ENCODE peak calls at places on chromosomes 3 and 15, in four cellular contexts. H is IMR-90, B is GM12878, O is HepG2. K is an unnamed sample.

GRCh38 chr15:83698294-83698693 is 44.4 kb downstream of the ADAMTSL3 start:
- DNase-seq in H (peak; percentile 42), B (no peak), O (no peak), K (no peak)

GRCh38 chr3:184710870-184711365 is 946 bp downstream of the MAGEF1 start:
- DNase-seq in H (no peak), B (peak; percentile 25), O (no peak), K (peak; percentile 36)

GRCh38 chr3:5187920-5188418 is 462 bp downstream of the EDEM1 start:
- DNase-seq in H (peak; percentile 24), B (no peak), O (no peak), K (peak; percentile 69)

GRCh38 chr3:9553021-9553948 is at the start of gene LHFPL4:
- DNase-seq in H (no peak), B (no peak), O (no peak), K (no peak)

GRCh38 chr15:25345943-25346342 is 92.9 kb downstream of the UBE3A start:
- DNase-seq in H (peak; percentile 4), B (no peak), O (peak; percentile 14), K (no peak)

GRCh38 chr3:125207507-125207906 is 5.0 kb downstream of the SLC12A8 start:
- DNase-seq in H (no peak), B (no peak), O (no peak), K (no peak)

GRCh38 chr15:34754674-34755418 is at the start of gene GJD2:
- DNase-seq in H (no peak), B (no peak), O (no peak), K (no peak)

GRCh38 chr15:75235051-75235673 is 23.0 kb upstream of the GOLGA6C start:
- DNase-seq in H (no peak), B (no peak), O (no peak), K (no peak)

GRCh38 chr15:83053151-83053550 is 13.9 kb downstream of the BTBD1 start:
- DNase-seq in H (peak; percentile 86), B (no peak), O (no peak), K (no peak)

GRCh38 chr3:11604139-11604895 is 39.4 kb downstream of the VGLL4 start:
- DNase-seq in H (peak; percentile 90), B (no peak), O (no peak), K (peak; percentile 62)

GRCh38 chr3:54240-54639 is 142.3 kb upstream of the CHL1 start:
- DNase-seq in H (no peak), B (no peak), O (no peak), K (no peak)

GRCh38 chr3:71629289-71630252 is 46.0 kb upstream of the FOXP1 start:
- DNase-seq in H (peak; percentile 64), B (no peak), O (no peak), K (no peak)

GRCh38 chr3:129723558-129724324 is 117.3 kb upstream of the PLXND1 start:
- DNase-seq in H (peak; percentile 89), B (no peak), O (no peak), K (no peak)

GRCh38 chr15:48624700-48625099 is 20.8 kb downstream of the FBN1 start:
- DNase-seq in H (no peak), B (no peak), O (no peak), K (no peak)

GRCh38 chr15:48625126-48625525 is 20.4 kb downstream of the FBN1 start:
- DNase-seq in H (no peak), B (no peak), O (no peak), K (no peak)

GRCh38 chr15:48630245-48630644 is 15.3 kb downstream of the FBN1 start:
- DNase-seq in H (no peak), B (no peak), O (no peak), K (no peak)

GRCh38 chr15:48628832-48629231 is 16.7 kb downstream of the FBN1 start:
- DNase-seq in H (peak; percentile 36), B (no peak), O (no peak), K (no peak)

DNA sequence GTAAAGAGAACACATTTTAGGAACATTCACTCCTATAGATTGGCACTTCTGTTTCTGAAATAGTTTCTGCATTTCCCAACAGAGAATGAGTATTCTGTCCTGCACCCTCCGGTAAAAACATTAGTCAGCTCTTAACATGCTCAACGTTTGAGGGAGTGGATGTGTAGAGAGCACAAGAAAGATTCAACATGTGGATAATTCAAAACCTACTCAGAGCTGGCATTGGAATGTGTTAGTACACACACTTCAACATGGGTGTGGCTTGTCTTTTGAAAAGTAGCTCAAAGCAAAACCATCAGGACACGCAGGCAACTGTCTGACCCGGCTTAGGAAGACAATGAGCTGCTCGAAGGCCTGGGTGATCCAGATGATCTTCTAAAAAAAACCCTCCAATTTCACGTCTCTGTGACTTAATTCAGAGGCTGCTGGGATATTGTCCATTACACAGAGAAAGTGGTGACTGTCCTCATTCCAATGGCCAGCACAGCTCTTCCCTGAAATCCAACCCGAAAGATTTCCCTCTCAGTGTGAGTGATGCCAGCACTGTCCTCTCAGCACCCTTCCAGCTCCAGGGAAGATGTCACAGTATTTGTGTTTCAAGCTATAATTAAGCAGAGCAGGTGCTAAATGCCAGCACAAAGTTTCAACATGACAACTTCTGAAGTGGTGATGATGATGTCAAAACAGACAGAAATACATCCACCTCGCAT is 18.1 kb downstream of the FBN1 start:
- DNase-seq in H (peak; percentile 68), B (no peak), O (no peak), K (no peak)
- TF ChIP-seq MXI1 in H (peak; percentile 41), B (no peak), O (no peak), K (no peak)

DNA sequence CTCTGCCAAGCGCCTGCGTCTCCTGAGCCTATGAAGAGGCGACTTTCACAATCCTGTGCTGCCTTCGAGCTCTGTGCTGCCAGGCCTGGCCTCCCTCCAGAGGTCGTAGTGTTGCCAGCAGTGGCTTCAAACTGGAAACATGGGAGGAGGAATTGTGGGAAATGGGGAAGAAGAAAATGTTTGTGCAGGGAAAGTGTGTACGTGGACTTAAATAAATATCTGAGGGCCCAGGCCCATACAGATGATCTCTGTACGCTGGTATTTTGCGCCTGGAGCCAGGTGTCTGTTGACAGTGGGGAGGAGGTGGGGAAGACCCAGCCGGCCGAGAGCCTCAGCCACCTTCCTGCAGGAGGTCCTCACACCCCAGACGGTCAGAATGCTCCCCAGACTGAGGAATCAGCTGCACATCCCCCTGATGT is 44.6 kb downstream of the ZBTB38 start:
- DNase-seq in H (peak; percentile 85), B (no peak), O (peak; percentile 93), K (no peak)
- H3K4me2 ChIP-seq in H (peak overlapping the region; percentile 52), B (peak overlapping the region; percentile 94), O (peak overlapping the region; percentile 80), K (no peak overlapping the region)

GRCh38 chr3:131597816-131598215 is 95.0 kb upstream of the MRPL3 start:
- DNase-seq in H (no peak), B (no peak), O (peak; percentile 44), K (no peak)

GRCh38 chr3:131596884-131597283 is 94.1 kb upstream of the MRPL3 start:
- DNase-seq in H (no peak), B (no peak), O (no peak), K (no peak)

GRCh38 chr3:131602011-131602779 is 99.4 kb upstream of the MRPL3 start:
- DNase-seq in H (no peak), B (no peak), O (no peak), K (peak; percentile 6)
- TF ChIP-seq MXI1 in H (no peak), B (no peak), O (no peak), K (no peak)

DNA sequence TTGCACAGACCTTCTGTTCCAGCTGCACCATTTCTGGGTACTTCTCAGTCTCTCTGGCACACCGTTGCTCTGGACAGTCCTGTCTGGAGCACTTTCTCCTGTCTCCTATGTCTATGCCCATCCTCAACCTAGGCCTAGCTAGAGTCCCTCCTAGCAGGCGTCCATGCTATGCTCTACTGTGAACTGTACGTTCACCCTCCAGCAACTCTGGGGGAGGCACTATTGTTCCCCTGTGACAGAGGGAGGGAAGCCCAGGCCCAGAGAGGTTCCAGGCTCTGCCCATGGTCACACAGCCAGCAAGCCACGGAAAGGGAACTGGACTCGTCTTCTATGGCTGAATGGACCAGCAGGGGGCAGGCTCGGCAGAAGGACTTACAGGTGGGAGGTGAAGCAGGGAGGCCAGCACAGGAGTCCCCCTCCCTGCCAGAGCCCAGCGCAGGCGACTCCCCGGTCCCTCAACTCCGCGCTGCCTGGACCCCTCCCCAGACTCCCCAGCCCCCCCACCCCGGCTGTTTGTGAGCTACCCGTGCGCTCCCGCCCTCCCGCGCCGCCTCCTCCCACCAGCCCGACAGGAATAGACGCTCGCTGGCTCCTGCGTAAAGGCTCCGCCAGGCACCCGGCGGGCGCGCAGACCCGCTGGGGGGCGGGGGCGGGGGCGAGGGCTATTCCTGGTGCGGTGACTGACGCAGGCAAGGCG is 1.7 kb upstream of the LINGO1 start:
- DNase-seq in H (peak; percentile 38), B (no peak), O (peak; percentile 46), K (peak; percentile 80)
- H3K4me2 ChIP-seq in H (no peak overlapping the region), B (no peak overlapping the region), O (no peak overlapping the region), K (peak overlapping the region; percentile 98)

GRCh38 chr15:59247364-59247763 is 40.7 kb downstream of the LDHAL6B start:
- DNase-seq in H (peak; percentile 74), B (no peak), O (peak; percentile 74), K (peak; percentile 22)

GRCh38 chr15:59244337-59244736 is 37.7 kb downstream of the LDHAL6B start:
- DNase-seq in H (no peak), B (peak; percentile 71), O (no peak), K (no peak)

GRCh38 chr15:59243622-59244021 is 37.0 kb downstream of the LDHAL6B start:
- DNase-seq in H (no peak), B (no peak), O (no peak), K (no peak)

GRCh38 chr15:59245583-59245982 is 38.9 kb downstream of the LDHAL6B start:
- DNase-seq in H (no peak), B (no peak), O (no peak), K (no peak)

DNA sequence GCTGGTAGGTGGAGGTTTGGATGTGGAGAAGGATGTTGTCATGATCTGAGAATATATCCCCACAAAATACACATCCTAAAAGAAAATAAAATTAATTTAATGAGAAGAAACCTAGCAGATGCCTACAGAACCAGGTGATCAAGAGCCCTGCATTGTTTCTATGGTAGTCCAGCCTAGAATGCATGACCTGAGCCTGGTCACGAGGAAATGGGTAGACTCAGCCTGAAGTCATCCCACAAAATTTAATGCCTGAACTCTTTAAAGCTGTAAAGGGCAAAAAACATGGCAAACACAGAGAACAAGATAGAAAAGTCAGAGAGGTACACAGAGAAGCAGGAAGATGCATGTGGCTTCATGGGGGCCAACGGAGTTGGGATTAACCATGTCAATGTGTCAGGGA is 36.0 kb downstream of the LDHAL6B start:
- DNase-seq in H (no peak), B (no peak), O (no peak), K (no peak)
- TF ChIP-seq MXI1 in H (no peak), B (no peak), O (no peak), K (no peak)

DNA sequence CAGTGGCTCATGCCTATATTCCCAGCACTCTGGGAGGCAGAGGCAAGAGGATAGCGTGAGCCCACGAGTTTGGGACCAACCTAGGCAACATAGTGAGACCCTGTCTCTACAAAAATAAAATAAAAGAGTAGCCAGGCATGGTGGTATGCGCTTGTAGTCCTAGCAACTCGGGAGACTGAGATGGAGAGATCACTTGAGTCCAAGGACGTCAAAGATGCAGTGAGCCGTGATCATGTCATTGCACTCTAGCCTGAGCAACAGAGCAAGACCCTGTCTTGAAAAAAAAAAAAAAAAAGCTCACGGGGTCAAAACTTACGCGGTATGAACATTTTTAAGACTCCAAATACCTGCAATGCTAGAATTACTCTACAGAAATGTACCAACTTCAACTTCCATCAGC is 37.1 kb upstream of the COLQ start:
- DNase-seq in H (no peak), B (no peak), O (no peak), K (no peak)
- H3K4me2 ChIP-seq in H (no peak overlapping the region), B (no peak overlapping the region), O (no peak overlapping the region), K (no peak overlapping the region)

DNA sequence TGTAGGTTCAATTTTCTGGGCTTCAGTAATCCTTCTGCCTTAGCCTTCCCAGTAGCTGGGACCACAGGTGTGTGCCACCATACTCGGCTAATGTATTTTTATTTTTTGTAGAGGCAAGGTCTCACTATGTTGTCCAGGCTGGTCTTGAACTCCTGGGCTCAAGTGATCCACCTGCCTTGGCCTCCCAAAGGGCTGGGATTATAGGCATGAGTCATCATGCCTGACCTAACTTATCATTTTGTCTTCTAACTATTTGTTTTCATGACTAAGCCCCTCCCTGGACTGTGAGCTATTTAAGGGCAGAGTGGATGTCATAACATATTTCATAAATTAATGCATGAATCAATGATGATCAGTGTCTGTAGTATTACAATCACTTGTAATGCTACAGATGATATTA is 56.1 kb upstream of the PIAS1 start:
- DNase-seq in H (peak; percentile 64), B (no peak), O (no peak), K (no peak)
- TF ChIP-seq MXI1 in H (no peak), B (no peak), O (no peak), K (no peak)